ENCODE peak calls at places on chromosome 1, in five cellular contexts. L is IMR-90, R is Peyer's patch, H is K562, G is uterus. F is an unnamed sample.

GRCh38 chr1:226495716-226496115 is 52.8 kb upstream of the STUM start:
- DNase-seq in L (no peak), H (no peak), G (no peak), R (no peak), F (no peak)

GRCh38 chr1:194353121-194353520 is 1166.7 kb upstream of the B3GALT2 start:
- DNase-seq in L (no peak), R (no peak), H (no peak), G (no peak), F (no peak)

GRCh38 chr1:76870037-76870436 is 2.8 kb downstream of the ST6GALNAC5 start:
- DNase-seq in H (peak; percentile 30), R (no peak), L (no peak), G (no peak), F (no peak)

GRCh38 chr1:178706467-178706866 is 18.6 kb upstream of the RALGPS2 start:
- DNase-seq in L (peak; percentile 79), R (no peak), G (peak; percentile 57), H (no peak), F (no peak)

GRCh38 chr1:20682571-20683236 is 21.5 kb upstream of the DDOST start:
- DNase-seq in L (no peak), R (no peak), G (no peak), H (no peak), F (no peak)

GRCh38 chr1:33653226-33653625 is 180.8 kb downstream of the ZSCAN20 start:
- DNase-seq in H (no peak), L (no peak), G (no peak), R (no peak), F (no peak)

GRCh38 chr1:180462099-180462498 is 40.3 kb downstream of the ACBD6 start:
- DNase-seq in H (no peak), L (peak; percentile 12), G (no peak), R (no peak), F (no peak)

GRCh38 chr1:159881930-159882839 is 17.8 kb downstream of the CFAP45 start:
- DNase-seq in R (peak; percentile 54), H (peak; percentile 59), G (peak; percentile 57), L (peak; percentile 99), F (peak; percentile 99)

GRCh38 chr1:116169898-116170297 is 58.7 kb downstream of the MAB21L3 start:
- DNase-seq in L (no peak), R (no peak), G (no peak), H (no peak), F (no peak)

GRCh38 chr1:201739492-201740085 is 89.4 kb upstream of the IPO9 start:
- DNase-seq in R (peak; percentile 66), G (peak; percentile 52), H (no peak), L (no peak), F (peak; percentile 67)

GRCh38 chr1:32764826-32765545 is 52.2 kb downstream of the YARS1 start:
- DNase-seq in R (no peak), L (no peak), G (no peak), H (no peak), F (no peak)

GRCh38 chr1:10181154-10181553 is 29.2 kb upstream of the KIF1B start:
- DNase-seq in R (no peak), G (no peak), H (no peak), L (no peak), F (no peak)

GRCh38 chr1:66271904-66272254 is 262.1 kb upstream of the SGIP1 start:
- DNase-seq in H (no peak), G (peak; percentile 56), R (no peak), L (peak; percentile 69), F (no peak)

GRCh38 chr1:171581226-171581625 is 40.8 kb upstream of the MYOCOS start:
- DNase-seq in H (no peak), G (no peak), R (no peak), L (no peak), F (no peak)

GRCh38 chr1:204072951-204073836 is at the start of gene SOX13:
- DNase-seq in L (peak; percentile 85), R (peak; percentile 36), H (peak; percentile 71), G (peak; percentile 89), F (peak; percentile 87)

GRCh38 chr1:53398091-53398490 is 61.1 kb upstream of the DMRTB1 start:
- DNase-seq in H (no peak), G (no peak), L (peak; percentile 32), R (no peak), F (no peak)

GRCh38 chr1:157806431-157807149 is 13.3 kb downstream of the FCRL1 start:
- DNase-seq in R (peak; percentile 89), G (no peak), L (no peak), H (no peak), F (no peak)

GRCh38 chr1:59680044-59680443 is 134.7 kb upstream of the HOOK1 start:
- DNase-seq in L (no peak), H (no peak), R (no peak), G (no peak), F (no peak)

GRCh38 chr1:75053207-75053606 is 81.0 kb upstream of the LHX8 start:
- DNase-seq in H (no peak), G (no peak), L (no peak), R (no peak), F (no peak)

GRCh38 chr1:26132825-26133167 is 21.2 kb downstream of the PDIK1L start:
- DNase-seq in L (no peak), H (no peak), R (no peak), G (no peak), F (no peak)

GRCh38 chr1:13528320-13528719 is 14.5 kb upstream of the LRRC38 start:
- DNase-seq in R (no peak), H (no peak), G (no peak), L (no peak), F (no peak)

GRCh38 chr1:224525411-224526040 is 90.6 kb upstream of the CNIH3 start:
- DNase-seq in G (no peak), H (no peak), L (peak; percentile 39), R (no peak), F (no peak)

DNA sequence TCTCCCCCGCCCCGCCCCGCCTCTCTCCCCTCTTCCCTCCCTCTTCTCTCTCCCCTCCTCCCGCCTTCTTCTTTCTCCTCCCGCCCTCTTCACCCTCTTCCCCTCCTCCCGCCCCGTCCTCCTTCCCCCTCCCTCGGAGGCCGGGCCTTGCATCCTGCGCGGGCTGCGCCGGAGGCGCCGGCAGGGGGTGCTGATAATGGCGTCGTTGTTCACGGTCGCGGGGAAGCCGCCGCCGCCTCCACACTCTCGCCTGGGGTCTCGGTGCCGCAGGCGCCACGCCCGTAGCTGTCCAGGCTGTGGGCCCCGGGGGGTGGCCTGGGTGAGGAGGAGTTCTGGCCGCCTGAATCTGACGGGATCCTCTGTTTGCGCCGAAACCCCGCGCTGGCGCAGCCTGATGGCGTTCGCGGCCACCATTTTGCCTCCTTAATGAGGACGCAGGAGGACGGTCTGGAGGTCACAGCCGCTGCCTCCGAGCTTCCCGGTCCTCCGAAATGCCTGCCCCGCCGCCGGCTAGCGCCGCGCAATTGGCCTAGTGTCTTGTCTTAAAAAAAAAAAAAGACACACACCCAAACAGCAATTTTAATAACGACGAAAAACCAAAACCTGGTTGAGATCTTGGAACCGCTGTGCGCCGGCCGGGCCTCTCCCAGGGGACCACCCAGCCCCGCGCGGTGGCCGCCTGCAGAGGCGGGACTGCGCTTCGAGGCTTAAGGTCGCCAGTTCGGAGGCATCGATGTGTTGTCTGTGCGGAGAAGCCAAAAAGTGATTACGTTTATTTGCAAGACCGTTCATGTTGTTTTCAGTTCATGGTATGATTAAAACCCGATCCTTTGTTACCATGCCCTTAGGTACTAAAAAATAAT is 106.5 kb upstream of the HNRNPU start:
- DNase-seq in H (peak; percentile 87), G (peak; percentile 94), R (peak; percentile 91), L (peak; percentile 95), F (peak; percentile 91)
- TF ChIP-seq POLR2A in H (peak; percentile 95), G (peak; percentile 68), R (peak; percentile 60), L (peak; percentile 75), F (peak; percentile 73)

GRCh38 chr1:155941845-155942507 is 538 bp downstream of the RXFP4 start:
- DNase-seq in G (no peak), R (no peak), H (no peak), L (no peak), F (no peak)

GRCh38 chr1:155938220-155938627 is 3.2 kb upstream of the RXFP4 start:
- DNase-seq in L (peak; percentile 69), H (peak; percentile 54), G (no peak), R (no peak), F (no peak)

GRCh38 chr1:155942578-155943141 is 1.2 kb downstream of the RXFP4 start:
- DNase-seq in L (no peak), H (no peak), G (no peak), R (no peak), F (no peak)

GRCh38 chr1:155940993-155941844 is at the start of gene RXFP4:
- DNase-seq in R (no peak), G (no peak), H (no peak), L (no peak), F (no peak)

DNA sequence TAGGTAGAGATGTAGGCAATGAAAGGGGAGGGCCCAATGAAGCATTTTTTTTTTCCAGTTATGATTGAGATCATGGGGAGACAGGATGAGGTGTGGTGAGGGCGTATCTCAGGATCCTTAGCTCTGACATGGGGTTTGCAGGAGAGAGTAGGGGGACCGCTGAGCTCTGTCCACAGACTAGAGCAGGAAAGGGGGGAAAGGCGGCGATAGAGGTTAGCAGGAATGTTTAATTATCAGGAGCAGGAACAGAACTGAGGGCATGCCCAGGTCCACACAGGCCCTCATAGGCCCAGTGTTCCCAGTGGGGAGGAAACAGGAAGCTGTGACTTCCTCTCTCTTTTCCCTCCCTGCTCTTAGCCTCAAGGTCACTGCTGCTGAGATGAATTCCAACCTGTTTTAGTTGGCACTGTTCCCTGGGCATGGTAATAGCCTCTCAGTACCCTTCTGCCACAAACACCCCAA is 876 bp upstream of the RXFP4 start:
- DNase-seq in H (no peak), G (no peak), R (no peak), L (peak; percentile 55), F (no peak)
- H3K4me1 ChIP-seq in H (peaks cover 19% of the 10 kb centered on the region), G (no peaks in the 10 kb centered on the region), R (peaks cover 53% of the 10 kb centered on the region), L (peaks cover 11% of the 10 kb centered on the region), F (no peaks in the 10 kb centered on the region)

DNA sequence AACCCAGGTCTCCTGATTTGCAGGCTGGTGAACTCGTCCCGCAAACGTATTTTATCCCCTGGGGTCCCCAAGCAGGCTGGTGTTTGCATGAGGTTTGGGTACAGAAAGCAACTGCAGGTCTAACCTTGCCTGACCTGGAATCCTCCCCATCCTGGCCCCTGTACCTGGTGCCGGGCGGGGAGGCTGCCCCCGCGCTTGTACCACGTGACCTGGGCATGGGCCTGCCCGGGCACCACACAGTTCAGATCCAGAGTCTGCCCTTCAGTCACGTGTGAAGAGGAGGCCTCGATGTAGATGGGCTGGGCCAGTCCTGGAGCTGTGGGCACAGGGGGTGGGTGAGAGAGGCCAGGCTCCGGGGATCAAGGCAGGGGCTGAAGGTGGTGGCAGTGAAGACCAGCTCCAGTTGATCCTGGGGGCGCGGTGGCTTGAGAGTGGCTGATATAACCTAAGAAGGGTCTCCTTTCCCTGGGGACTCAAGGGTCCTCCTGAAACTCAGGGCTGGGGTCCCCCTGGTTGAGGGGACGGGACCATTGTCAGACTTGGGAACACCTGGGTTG is 30.6 kb downstream of the LDLRAD2 start:
- DNase-seq in L (no peak), H (no peak), G (peak; percentile 15), R (no peak), F (no peak)
- H3K36me3 ChIP-seq in L (peaks cover 70% of the 10 kb centered on the region), H (peaks cover 84% of the 10 kb centered on the region), G (no peaks in the 10 kb centered on the region), R (no peaks in the 10 kb centered on the region), F (no peaks in the 10 kb centered on the region)

GRCh38 chr1:11245248-11245647 is 17.1 kb downstream of the MTOR start:
- DNase-seq in R (no peak), G (no peak), H (no peak), L (no peak), F (no peak)

GRCh38 chr1:11248169-11248568 is 14.2 kb downstream of the MTOR start:
- DNase-seq in H (no peak), G (no peak), L (no peak), R (no peak), F (no peak)

GRCh38 chr1:11245904-11246726 is 16.2 kb downstream of the MTOR start:
- DNase-seq in L (no peak), R (no peak), H (no peak), G (no peak), F (no peak)
- TF ChIP-seq POLR2A in L (no peak), R (no peak), H (no peak), G (no peak), F (no peak)

F was measured in breast epithelium.